ENCODE peak calls at places on chromosomes 3 and 15, in nine cellular contexts. K is H9; Q is activated naive CD4-positive, alpha-beta T cell treated with Interleukin-2 at 50 U/mL for 16 hours; P is thoracic aorta; A is iPS-NIHi11; I is NCI-H1436; V is stromal cell of bone marrow; U is NCI-H1417 treated with DMSO at 0.1 percent for 48 hours; Y is hepatic stellate cell. M is an unnamed sample.

GRCh38 chr3:107065094-107065861 is 312.0 kb upstream of the CCDC54 start:
- DNase-seq in Y (no peak), V (no peak), I (no peak), A (no peak), Q (no peak), U (no peak), K (no peak), P (no peak), M (no peak)

GRCh38 chr3:31417486-31417885 is 115.2 kb upstream of the STT3B start:
- DNase-seq in P (no peak), Q (no peak), I (no peak), Y (no peak), U (no peak), V (no peak), A (no peak), K (no peak), M (no peak)

GRCh38 chr3:167989066-167989465 is 106.7 kb downstream of the GOLIM4 start:
- DNase-seq in K (no peak), Y (no peak), A (no peak), U (no peak), Q (no peak), I (no peak), P (no peak), V (no peak), M (no peak)

GRCh38 chr3:58585005-58585786 is 8.0 kb upstream of the FAM107A start:
- DNase-seq in Q (peak), K (peak), U (no peak), Y (peak), A (peak), V (peak), P (peak), I (peak), M (peak)

GRCh38 chr15:32796856-32797255 is 79.1 kb downstream of the GREM1 start:
- DNase-seq in Y (no peak), P (no peak), A (no peak), I (no peak), K (no peak), V (no peak), U (no peak), Q (no peak), M (no peak)

GRCh38 chr3:46690798-46691197 is 2.7 kb downstream of the ALS2CL start:
- DNase-seq in Q (no peak), V (no peak), K (no peak), U (no peak), I (no peak), P (no peak), Y (peak), A (no peak), M (no peak)

GRCh38 chr15:45495588-45495987 is 27.0 kb downstream of the SLC30A4 start:
- DNase-seq in K (no peak), U (no peak), P (no peak), Y (no peak), A (no peak), V (no peak), Q (no peak), I (no peak), M (no peak)

GRCh38 chr15:70053006-70053702 is 44.6 kb downstream of the TLE3 start:
- DNase-seq in V (no peak), Q (no peak), K (no peak), I (no peak), Y (no peak), A (no peak), U (no peak), P (no peak), M (no peak)

GRCh38 chr3:59737209-59737608 is 687.4 kb upstream of the CFAP20DC start:
- DNase-seq in K (no peak), P (no peak), Y (no peak), Q (no peak), V (no peak), A (no peak), U (no peak), I (no peak), M (no peak)

GRCh38 chr15:40248006-40248783 is 9.3 kb downstream of the PAK6 start:
- DNase-seq in I (no peak), Q (no peak), Y (no peak), V (no peak), A (no peak), K (peak), P (no peak), U (no peak), M (no peak)

GRCh38 chr3:187136936-187137335 is 2.4 kb downstream of the RPL39L start:
- DNase-seq in Y (no peak), A (no peak), V (peak), I (no peak), Q (no peak), U (no peak), K (no peak), P (no peak), M (no peak)

GRCh38 chr3:107543666-107544065 is 20.9 kb downstream of the BBX start:
- DNase-seq in I (no peak), U (no peak), P (no peak), Q (no peak), V (no peak), K (no peak), Y (no peak), A (no peak), M (no peak)

GRCh38 chr3:51385621-51386091 is 565 bp downstream of the MANF start:
- DNase-seq in K (no peak), A (no peak), Y (peak), U (no peak), V (no peak), I (no peak), P (no peak), Q (no peak), M (no peak)

GRCh38 chr15:73599934-73600333 is 33.3 kb downstream of the NPTN start:
- DNase-seq in U (no peak), K (no peak), A (no peak), Q (no peak), Y (no peak), P (no peak), I (no peak), V (no peak), M (no peak)

GRCh38 chr3:32238816-32239637 is 547 bp downstream of the CMTM8 start:
- DNase-seq in P (no peak), V (no peak), I (no peak), Y (peak), A (peak), Q (peak), K (peak), U (no peak), M (peak)

GRCh38 chr3:136954980-136955780 is 2.6 kb upstream of the IL20RB start:
- DNase-seq in K (no peak), I (no peak), Q (no peak), P (no peak), U (no peak), A (no peak), Y (no peak), V (no peak), M (no peak)

GRCh38 chr3:184377374-184377773 is 633 bp downstream of the THPO start:
- DNase-seq in V (no peak), Y (no peak), A (no peak), P (no peak), Q (no peak), I (no peak), K (no peak), U (no peak), M (no peak)

GRCh38 chr3:126551839-126552687 is 6.7 kb downstream of the C3orf22 start:
- DNase-seq in I (no peak), K (peak), Q (no peak), A (no peak), P (no peak), U (no peak), V (no peak), Y (no peak), M (peak)

GRCh38 chr15:59315914-59316428 is 56.7 kb downstream of the MYO1E start:
- DNase-seq in I (no peak), P (no peak), K (no peak), A (no peak), V (no peak), U (no peak), Y (no peak), Q (no peak), M (no peak)

GRCh38 chr3:72739521-72740466 is 108.5 kb downstream of the SHQ1 start:
- DNase-seq in I (no peak), Q (no peak), K (no peak), V (no peak), P (no peak), U (no peak), A (no peak), Y (peak), M (no peak)

GRCh38 chr15:71532994-71533393 is 277.4 kb upstream of the NR2E3 start:
- DNase-seq in I (no peak), U (no peak), Y (peak), A (peak), V (no peak), Q (no peak), K (peak), P (no peak), M (no peak)

GRCh38 chr15:56758770-56759449 is 25.6 kb upstream of the ZNF280D start:
- DNase-seq in P (no peak), Y (peak), U (no peak), Q (no peak), A (no peak), I (no peak), V (no peak), K (no peak), M (no peak)

GRCh38 chr15:55737373-55737772 is 5.6 kb downstream of the PRTG start:
- DNase-seq in P (no peak), U (no peak), K (no peak), A (no peak), I (no peak), Y (no peak), V (no peak), Q (no peak), M (no peak)

GRCh38 chr3:25171118-25171912 is 256.7 kb upstream of the RARB start:
- DNase-seq in Q (no peak), P (no peak), K (no peak), A (no peak), V (no peak), I (no peak), U (no peak), Y (no peak), M (peak)

GRCh38 chr15:100931143-100931890 is 12.2 kb downstream of the LRRK1 start:
- DNase-seq in Q (no peak), U (no peak), I (no peak), V (no peak), P (no peak), A (no peak), K (no peak), Y (no peak), M (no peak)

GRCh38 chr3:134373942-134374790 is at the start of gene AMOTL2:
- DNase-seq in K (peak), V (peak), A (peak), P (no peak), I (peak), Y (peak), Q (no peak), U (no peak), M (peak)

GRCh38 chr3:108131105-108131794 is 40.4 kb upstream of the CD47 start:
- DNase-seq in A (no peak), Q (no peak), V (peak), I (no peak), U (no peak), K (no peak), Y (peak), P (no peak), M (no peak)

GRCh38 chr3:111541391-111541790 is 606 bp upstream of the CD96 start:
- DNase-seq in A (no peak), I (no peak), Y (no peak), K (no peak), Q (no peak), U (no peak), P (no peak), V (no peak), M (no peak)

GRCh38 chr3:52205727-52206372 is 7.9 kb downstream of the ALAS1 start:
- DNase-seq in A (no peak), K (no peak), I (no peak), V (no peak), U (no peak), Y (no peak), Q (no peak), P (no peak), M (no peak)

GRCh38 chr3:110495201-110495927 is 576.3 kb upstream of the NECTIN3 start:
- DNase-seq in Y (no peak), P (no peak), I (no peak), K (peak), A (no peak), U (no peak), V (no peak), Q (no peak), M (no peak)

GRCh38 chr15:65333863-65334262 is 29.4 kb downstream of the RNU5B-1 start:
- DNase-seq in A (peak), Q (no peak), I (no peak), K (no peak), P (no peak), U (no peak), Y (no peak), V (no peak), M (peak)